ENCODE peak calls at places on chromosomes 11 and 22, in eight cellular contexts. A is kidney glomerular epithelial cell; R is NCI-H146; P is naive B cell; I is stimulated activated CD4-positive, alpha-beta T cell treated with anti-CD3 and anti-CD28 coated beads, Interleukin-1b, Interleukin-23, amount 100 ng/mL, for 1 hour; G is GM13976; W is progenitor cell of endocrine pancreas; S is lower lobe of right lung. C is an unnamed sample.

GRCh38 chr11:111479666-111480065 is 32.5 kb downstream of the BTG4 start:
- DNase-seq in P (no peak), W (no peak), S (no peak), A (no peak), R (no peak), G (no peak), I (no peak), C (no peak)

GRCh38 chr11:20964985-20965384 is 295.6 kb downstream of the NELL1 start:
- DNase-seq in R (no peak), A (no peak), P (no peak), G (no peak), S (no peak), I (no peak), W (no peak), C (no peak)

GRCh38 chr11:2954263-2954662 is 25.0 kb upstream of the PHLDA2 start:
- DNase-seq in W (no peak), P (no peak), I (no peak), S (no peak), G (no peak), A (no peak), R (no peak), C (no peak)

GRCh38 chr11:45225961-45226871 is 59.9 kb downstream of the SYT13 start:
- DNase-seq in R (no peak), S (no peak), W (no peak), P (no peak), A (no peak), I (no peak), G (no peak), C (no peak)

GRCh38 chr11:1990872-1991578 is 6.6 kb downstream of the H19 start:
- DNase-seq in S (no peak), A (no peak), P (no peak), W (no peak), I (no peak), R (no peak), G (no peak), C (no peak)

GRCh38 chr11:92623055-92623454 is 346.4 kb upstream of the MTNR1B start:
- DNase-seq in I (no peak), R (no peak), W (no peak), G (no peak), P (no peak), A (no peak), S (no peak), C (no peak)

GRCh38 chr22:49540571-49541450 is 286.9 kb downstream of the BRD1 start:
- DNase-seq in W (no peak), R (no peak), P (no peak), G (no peak), I (no peak), S (peak), A (no peak), C (no peak)

GRCh38 chr11:83025267-83025704 is 46.4 kb downstream of the RAB30 start:
- DNase-seq in I (no peak), W (no peak), R (peak), S (no peak), P (no peak), A (no peak), G (no peak), C (no peak)

GRCh38 chr11:128678017-128678416 is 15.9 kb upstream of the FLI1 start:
- DNase-seq in W (no peak), P (no peak), R (no peak), S (no peak), I (no peak), G (no peak), A (no peak), C (no peak)

GRCh38 chr11:117315285-117316196 is 515 bp downstream of the BACE1 start:
- DNase-seq in G (peak), I (no peak), R (peak), W (no peak), S (no peak), P (peak), A (no peak), C (no peak)

GRCh38 chr11:1151366-1152315 is 6.1 kb upstream of the MUC5AC start:
- DNase-seq in I (no peak), S (no peak), A (no peak), W (peak), P (no peak), R (no peak), G (no peak), C (peak)

GRCh38 chr11:64258356-64258755 is 7.0 kb downstream of the PLCB3 start:
- DNase-seq in A (no peak), R (no peak), W (no peak), I (no peak), P (no peak), S (no peak), G (no peak), C (no peak)

GRCh38 chr11:61460474-61460881 is 30.6 kb downstream of the SDHAF2 start:
- DNase-seq in S (no peak), R (no peak), G (no peak), A (no peak), P (no peak), I (no peak), W (no peak), C (no peak)

GRCh38 chr22:24040946-24041345 is 29.8 kb downstream of the CABIN1 start:
- DNase-seq in G (no peak), P (no peak), R (no peak), W (no peak), S (no peak), I (no peak), A (no peak), C (no peak)

GRCh38 chr11:115678942-115679341 is 174.7 kb upstream of the CADM1 start:
- DNase-seq in S (no peak), R (peak), W (no peak), A (no peak), I (no peak), P (no peak), G (no peak), C (no peak)

GRCh38 chr11:74347381-74347780 is 35.9 kb upstream of the P4HA3 start:
- DNase-seq in P (no peak), R (no peak), I (no peak), A (no peak), W (no peak), S (no peak), G (no peak), C (no peak)

GRCh38 chr11:60251485-60252207 is 8.7 kb upstream of the MS4A4E start:
- DNase-seq in P (peak), S (no peak), I (no peak), W (peak), G (peak), A (peak), R (peak), C (no peak)

GRCh38 chr22:39144101-39144815 is 8.2 kb downstream of the CBX7 start:
- DNase-seq in P (peak), I (no peak), R (peak), S (peak), A (peak), W (no peak), G (peak), C (no peak)

GRCh38 chr22:40024201-40025061 is 29.7 kb downstream of the FAM83F start:
- DNase-seq in G (peak), R (peak), A (peak), P (peak), I (no peak), S (peak), W (peak), C (peak)

C was measured in Caki2.